ENCODE peak calls at places on chromosomes 7 and 10, in nine cellular contexts. One of them, this sample, is unnamed.

GRCh38 chr7:40372031-40372430 is 237.2 kb downstream of the SUGCT start:
- DNase-seq in heart right ventricle: no peak
- DNase-seq in left ventricle myocardium inferior: no peak
- DNase-seq in brain microvascular endothelial cell: no peak
- DNase-seq in aorta: no peak
- DNase-seq in cardiac muscle cell: no peak
- DNase-seq in SK-N-MC: no peak
- DNase-seq in RWPE1: no peak
- DNase-seq in stomach: no peak
- DNase-seq in this sample: no peak

GRCh38 chr10:85408388-85408787 is 958.2 kb downstream of the GRID1 start:
- DNase-seq in cardiac muscle cell: no peak
- DNase-seq in RWPE1: no peak
- DNase-seq in brain microvascular endothelial cell: no peak
- DNase-seq in aorta: no peak
- DNase-seq in SK-N-MC: no peak
- DNase-seq in heart right ventricle: no peak
- DNase-seq in left ventricle myocardium inferior: no peak
- DNase-seq in stomach: no peak
- DNase-seq in this sample: no peak

GRCh38 chr7:2903686-2904162 is 59.6 kb upstream of the GNA12 start:
- DNase-seq in aorta: no peak
- DNase-seq in RWPE1: no peak
- DNase-seq in heart right ventricle: no peak
- DNase-seq in stomach: no peak
- DNase-seq in cardiac muscle cell: no peak
- DNase-seq in SK-N-MC: no peak
- DNase-seq in brain microvascular endothelial cell: no peak
- DNase-seq in left ventricle myocardium inferior: no peak
- DNase-seq in this sample: no peak

GRCh38 chr7:32299133-32299702 is 191.0 kb downstream of the LSM5 start:
- DNase-seq in SK-N-MC: no peak
- DNase-seq in left ventricle myocardium inferior: peak
- DNase-seq in brain microvascular endothelial cell: no peak
- DNase-seq in RWPE1: no peak
- DNase-seq in aorta: peak
- DNase-seq in heart right ventricle: peak
- DNase-seq in cardiac muscle cell: peak
- DNase-seq in stomach: no peak
- DNase-seq in this sample: no peak

GRCh38 chr10:66045859-66046258 is 880.0 kb upstream of the LRRTM3 start:
- DNase-seq in RWPE1: no peak
- DNase-seq in aorta: no peak
- DNase-seq in heart right ventricle: no peak
- DNase-seq in left ventricle myocardium inferior: no peak
- DNase-seq in cardiac muscle cell: no peak
- DNase-seq in brain microvascular endothelial cell: no peak
- DNase-seq in SK-N-MC: no peak
- DNase-seq in stomach: no peak
- DNase-seq in this sample: no peak

GRCh38 chr10:78864761-78865517 is 203.8 kb upstream of the ZMIZ1 start:
- DNase-seq in stomach: no peak
- DNase-seq in cardiac muscle cell: no peak
- DNase-seq in heart right ventricle: no peak
- DNase-seq in RWPE1: no peak
- DNase-seq in left ventricle myocardium inferior: no peak
- DNase-seq in aorta: no peak
- DNase-seq in SK-N-MC: no peak
- DNase-seq in brain microvascular endothelial cell: no peak
- DNase-seq in this sample: no peak

GRCh38 chr7:6130007-6130587 is 98.9 kb downstream of the ANKRD61 start:
- DNase-seq in SK-N-MC: no peak
- DNase-seq in heart right ventricle: no peak
- DNase-seq in left ventricle myocardium inferior: no peak
- DNase-seq in cardiac muscle cell: no peak
- DNase-seq in stomach: no peak
- DNase-seq in aorta: no peak
- DNase-seq in RWPE1: no peak
- DNase-seq in brain microvascular endothelial cell: no peak
- DNase-seq in this sample: no peak

GRCh38 chr7:55504093-55504859 is 68.0 kb downstream of the VOPP1 start:
- DNase-seq in left ventricle myocardium inferior: no peak
- DNase-seq in heart right ventricle: no peak
- DNase-seq in brain microvascular endothelial cell: peak
- DNase-seq in aorta: no peak
- DNase-seq in cardiac muscle cell: peak
- DNase-seq in stomach: peak
- DNase-seq in SK-N-MC: no peak
- DNase-seq in RWPE1: peak
- DNase-seq in this sample: peak

GRCh38 chr10:14236341-14236740 is 94.4 kb downstream of the FRMD4A start:
- DNase-seq in stomach: no peak
- DNase-seq in cardiac muscle cell: no peak
- DNase-seq in RWPE1: no peak
- DNase-seq in heart right ventricle: no peak
- DNase-seq in aorta: no peak
- DNase-seq in left ventricle myocardium inferior: no peak
- DNase-seq in brain microvascular endothelial cell: no peak
- DNase-seq in SK-N-MC: no peak
- DNase-seq in this sample: no peak

GRCh38 chr10:14244147-14244546 is 86.6 kb downstream of the FRMD4A start:
- DNase-seq in aorta: no peak
- DNase-seq in heart right ventricle: no peak
- DNase-seq in RWPE1: no peak
- DNase-seq in brain microvascular endothelial cell: no peak
- DNase-seq in left ventricle myocardium inferior: no peak
- DNase-seq in cardiac muscle cell: no peak
- DNase-seq in stomach: no peak
- DNase-seq in SK-N-MC: no peak
- DNase-seq in this sample: no peak

GRCh38 chr10:14241196-14241595 is 89.5 kb downstream of the FRMD4A start:
- DNase-seq in RWPE1: no peak
- DNase-seq in brain microvascular endothelial cell: no peak
- DNase-seq in cardiac muscle cell: no peak
- DNase-seq in stomach: no peak
- DNase-seq in heart right ventricle: no peak
- DNase-seq in left ventricle myocardium inferior: no peak
- DNase-seq in SK-N-MC: no peak
- DNase-seq in aorta: no peak
- DNase-seq in this sample: no peak

GRCh38 chr10:14244801-14245211 is 85.9 kb downstream of the FRMD4A start:
- DNase-seq in stomach: no peak
- DNase-seq in heart right ventricle: no peak
- DNase-seq in SK-N-MC: no peak
- DNase-seq in aorta: no peak
- DNase-seq in brain microvascular endothelial cell: peak
- DNase-seq in RWPE1: peak
- DNase-seq in left ventricle myocardium inferior: no peak
- DNase-seq in cardiac muscle cell: no peak
- DNase-seq in this sample: no peak

DNA sequence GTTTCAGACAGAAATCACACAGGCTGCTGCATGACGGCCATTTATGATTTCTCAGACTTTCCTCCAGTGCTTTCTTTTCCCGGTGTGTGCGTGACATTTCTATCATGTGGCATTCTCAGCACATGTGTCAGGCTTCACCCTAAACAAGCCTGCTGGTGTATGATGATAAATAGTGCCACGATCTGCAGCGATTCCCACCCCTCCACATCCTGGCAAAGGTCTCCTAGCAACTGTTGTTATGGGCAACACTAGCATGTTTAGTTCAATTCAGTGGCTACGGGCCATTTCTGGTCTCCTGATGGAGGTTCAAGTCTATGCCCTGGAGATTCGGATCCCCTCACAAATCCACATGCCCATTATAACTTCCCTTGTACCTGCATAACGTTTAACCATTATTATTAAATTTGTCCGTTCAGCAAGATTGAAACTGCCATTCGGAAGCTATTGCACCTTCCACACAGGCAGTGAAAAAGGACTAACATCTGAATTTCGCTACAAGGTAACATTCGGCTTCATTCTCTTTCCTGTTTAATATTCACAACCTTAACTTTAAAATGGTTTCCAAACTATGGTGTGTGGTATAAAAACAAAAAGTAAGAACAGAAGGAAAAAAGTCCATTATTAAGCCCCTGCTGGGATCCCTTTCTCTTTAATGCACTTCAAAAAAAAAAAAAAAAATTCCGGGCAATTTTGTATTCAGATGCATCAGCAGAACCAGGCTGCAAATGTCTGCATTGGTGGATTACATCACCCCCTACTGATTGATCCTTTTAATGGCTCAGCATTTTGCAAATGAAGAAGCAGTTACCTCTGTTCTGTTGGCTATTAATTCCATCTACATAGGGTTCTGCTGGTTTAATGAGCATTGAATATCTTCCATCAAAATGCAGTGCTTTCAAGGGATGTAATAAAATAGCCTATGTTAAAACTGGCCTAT is 90.2 kb downstream of the FRMD4A start:
- DNase-seq in brain microvascular endothelial cell: peak
- DNase-seq in stomach: no peak
- DNase-seq in SK-N-MC: no peak
- DNase-seq in RWPE1: no peak
- DNase-seq in cardiac muscle cell: no peak
- DNase-seq in aorta: no peak
- DNase-seq in left ventricle myocardium inferior: no peak
- DNase-seq in heart right ventricle: no peak
- DNase-seq in this sample: no peak
- H3K27ac ChIP-seq in brain microvascular endothelial cell: no peak
- H3K27ac ChIP-seq in stomach: no peak
- H3K27ac ChIP-seq in SK-N-MC: no peak
- H3K27ac ChIP-seq in RWPE1: no peak
- H3K27ac ChIP-seq in cardiac muscle cell: no peak
- H3K27ac ChIP-seq in aorta: no peak
- H3K27ac ChIP-seq in left ventricle myocardium inferior: no peak
- H3K27ac ChIP-seq in heart right ventricle: no peak
- H3K27ac ChIP-seq in this sample: no peak

GRCh38 chr10:131198843-131199242 is 112.7 kb downstream of the TCERG1L start:
- DNase-seq in cardiac muscle cell: no peak
- DNase-seq in left ventricle myocardium inferior: no peak
- DNase-seq in aorta: peak
- DNase-seq in RWPE1: no peak
- DNase-seq in stomach: peak
- DNase-seq in heart right ventricle: no peak
- DNase-seq in SK-N-MC: no peak
- DNase-seq in brain microvascular endothelial cell: no peak
- DNase-seq in this sample: no peak

GRCh38 chr10:131201741-131202515 is 109.6 kb downstream of the TCERG1L start:
- DNase-seq in brain microvascular endothelial cell: no peak
- DNase-seq in stomach: peak
- DNase-seq in cardiac muscle cell: no peak
- DNase-seq in SK-N-MC: no peak
- DNase-seq in left ventricle myocardium inferior: no peak
- DNase-seq in aorta: peak
- DNase-seq in RWPE1: no peak
- DNase-seq in heart right ventricle: no peak
- DNase-seq in this sample: no peak

GRCh38 chr10:131200856-131201470 is 110.6 kb downstream of the TCERG1L start:
- DNase-seq in brain microvascular endothelial cell: no peak
- DNase-seq in left ventricle myocardium inferior: no peak
- DNase-seq in SK-N-MC: no peak
- DNase-seq in RWPE1: no peak
- DNase-seq in cardiac muscle cell: no peak
- DNase-seq in aorta: peak
- DNase-seq in stomach: peak
- DNase-seq in heart right ventricle: no peak
- DNase-seq in this sample: no peak

GRCh38 chr10:131198401-131198800 is 113.1 kb downstream of the TCERG1L start:
- DNase-seq in heart right ventricle: no peak
- DNase-seq in cardiac muscle cell: no peak
- DNase-seq in SK-N-MC: no peak
- DNase-seq in aorta: peak
- DNase-seq in brain microvascular endothelial cell: no peak
- DNase-seq in stomach: peak
- DNase-seq in RWPE1: no peak
- DNase-seq in left ventricle myocardium inferior: no peak
- DNase-seq in this sample: no peak

DNA sequence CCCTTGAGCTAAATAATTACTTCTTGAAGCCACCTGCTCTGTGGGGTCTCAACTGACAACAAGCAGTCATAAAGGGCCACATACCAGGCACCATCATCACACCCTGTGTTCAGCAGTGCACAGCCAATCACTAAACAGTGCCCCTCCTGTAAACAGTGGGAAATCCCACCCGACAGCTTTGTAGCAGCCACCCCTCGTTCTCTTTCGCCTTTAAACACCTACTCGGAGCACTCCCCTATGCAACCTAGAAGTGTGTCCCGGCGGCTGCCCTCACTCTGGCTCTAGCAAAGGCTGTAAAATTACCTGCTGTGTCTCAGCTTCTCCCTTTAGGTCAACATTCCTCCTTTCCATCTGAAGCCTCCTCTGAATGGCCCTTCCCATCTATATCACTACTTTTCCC is 111.9 kb downstream of the TCERG1L start:
- DNase-seq in SK-N-MC: no peak
- DNase-seq in brain microvascular endothelial cell: no peak
- DNase-seq in cardiac muscle cell: no peak
- DNase-seq in aorta: peak
- DNase-seq in stomach: peak
- DNase-seq in RWPE1: no peak
- DNase-seq in heart right ventricle: no peak
- DNase-seq in left ventricle myocardium inferior: no peak
- DNase-seq in this sample: no peak
- H3K27ac ChIP-seq in SK-N-MC: no peak
- H3K27ac ChIP-seq in brain microvascular endothelial cell: no peak
- H3K27ac ChIP-seq in cardiac muscle cell: no peak
- H3K27ac ChIP-seq in aorta: no peak
- H3K27ac ChIP-seq in stomach: no peak
- H3K27ac ChIP-seq in RWPE1: no peak
- H3K27ac ChIP-seq in heart right ventricle: no peak
- H3K27ac ChIP-seq in left ventricle myocardium inferior: no peak
- H3K27ac ChIP-seq in this sample: no peak

DNA sequence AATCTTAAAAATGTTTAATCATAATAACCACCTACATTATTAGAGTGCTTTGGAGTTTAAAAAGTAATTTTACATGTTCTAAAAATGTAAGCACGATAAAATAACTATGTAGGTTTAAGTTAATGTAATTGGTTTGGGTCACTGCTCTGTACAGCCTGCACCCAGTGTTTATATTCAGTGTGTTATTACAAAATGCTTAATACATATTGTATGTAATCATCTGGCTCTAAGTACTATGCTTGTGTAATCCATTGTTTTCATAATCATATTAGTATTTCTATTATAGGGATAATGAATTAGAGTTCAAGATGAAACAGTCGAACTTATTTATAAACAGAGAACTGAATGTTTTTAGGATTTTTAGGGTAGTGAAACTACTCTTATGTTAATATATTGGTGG is 13.1 kb downstream of the RPA3 start:
- DNase-seq in SK-N-MC: no peak
- DNase-seq in aorta: no peak
- DNase-seq in RWPE1: no peak
- DNase-seq in cardiac muscle cell: no peak
- DNase-seq in stomach: no peak
- DNase-seq in left ventricle myocardium inferior: no peak
- DNase-seq in brain microvascular endothelial cell: no peak
- DNase-seq in heart right ventricle: no peak
- DNase-seq in this sample: no peak
- H3K27ac ChIP-seq in SK-N-MC: no peak
- H3K27ac ChIP-seq in aorta: no peak
- H3K27ac ChIP-seq in RWPE1: no peak
- H3K27ac ChIP-seq in cardiac muscle cell: no peak
- H3K27ac ChIP-seq in stomach: no peak
- H3K27ac ChIP-seq in left ventricle myocardium inferior: no peak
- H3K27ac ChIP-seq in brain microvascular endothelial cell: no peak
- H3K27ac ChIP-seq in heart right ventricle: no peak
- H3K27ac ChIP-seq in this sample: no peak

GRCh38 chr10:3122486-3123205 is 49.9 kb downstream of the PITRM1 start:
- DNase-seq in cardiac muscle cell: no peak
- DNase-seq in RWPE1: no peak
- DNase-seq in SK-N-MC: no peak
- DNase-seq in left ventricle myocardium inferior: no peak
- DNase-seq in heart right ventricle: no peak
- DNase-seq in stomach: no peak
- DNase-seq in aorta: no peak
- DNase-seq in brain microvascular endothelial cell: no peak
- DNase-seq in this sample: peak
- H3K27ac ChIP-seq in cardiac muscle cell: peak
- H3K27ac ChIP-seq in RWPE1: peak
- H3K27ac ChIP-seq in SK-N-MC: no peak
- H3K27ac ChIP-seq in left ventricle myocardium inferior: no peak
- H3K27ac ChIP-seq in heart right ventricle: no peak
- H3K27ac ChIP-seq in stomach: no peak
- H3K27ac ChIP-seq in aorta: no peak
- H3K27ac ChIP-seq in brain microvascular endothelial cell: no peak
- H3K27ac ChIP-seq in this sample: no peak